ENCODE peak calls at places on chromosomes 7 and 10, in eight cellular contexts. H is activated CD4-positive, alpha-beta T cell treated with anti-CD3 and anti-CD28 coated beads, Interleukin-2, amount 50 U/mL, for 1 hour; X is CD4-positive, alpha-beta T cell; K is NCI-H524 treated with DMSO at 0.1 percent for 48 hours; T is T-helper 9 cell; B is hippocampal formation; G is A172; F is IMR-90. Z is an unnamed sample.

GRCh38 chr10:84269773-84270172 is 24.9 kb downstream of the RGR start:
- DNase-seq in B (no peak), K (no peak), X (no peak), H (no peak), G (peak; percentile 87), T (no peak), F (peak; percentile 92), Z (peak; percentile 49)

GRCh38 chr10:62085404-62085803 is 183.2 kb downstream of the RTKN2 start:
- DNase-seq in G (no peak), H (no peak), X (no peak), T (no peak), B (no peak), F (no peak), K (no peak), Z (no peak)

GRCh38 chr7:157663061-157663863 is 326.5 kb downstream of the DNAJB6 start:
- DNase-seq in F (no peak), H (no peak), B (no peak), G (peak; percentile 61), T (no peak), K (no peak), X (no peak), Z (no peak)

GRCh38 chr10:6058677-6059475 is 3.3 kb downstream of the IL2RA start:
- DNase-seq in F (no peak), B (no peak), H (no peak), K (no peak), G (no peak), T (no peak), X (no peak), Z (no peak)

GRCh38 chr10:63866075-63866746 is 345.0 kb downstream of the REEP3 start:
- DNase-seq in G (peak; percentile 69), K (no peak), T (peak; percentile 5), B (peak; percentile 43), F (peak; percentile 47), H (peak; percentile 27), X (peak; percentile 35), Z (peak; percentile 37)

GRCh38 chr10:70909326-70909935 is 21.1 kb upstream of the PCBD1 start:
- DNase-seq in F (no peak), X (no peak), B (no peak), G (no peak), K (no peak), T (no peak), H (no peak), Z (no peak)

GRCh38 chr10:48463318-48464003 is 141.4 kb downstream of the ARHGAP22 start:
- DNase-seq in T (no peak), F (no peak), G (peak; percentile 14), H (no peak), X (peak; percentile 17), B (no peak), K (no peak), Z (peak; percentile 13)

GRCh38 chr10:48457949-48458661 is 146.8 kb downstream of the ARHGAP22 start:
- DNase-seq in K (no peak), F (no peak), H (no peak), B (no peak), X (no peak), G (no peak), T (no peak), Z (no peak)

GRCh38 chr7:103887853-103888602 is 101.4 kb downstream of the RELN start:
- DNase-seq in H (no peak), B (no peak), G (peak; percentile 47), T (no peak), X (no peak), K (no peak), F (peak; percentile 57), Z (no peak)

GRCh38 chr10:88062798-88063472 is 199.5 kb downstream of the PTEN start:
- DNase-seq in G (no peak), X (no peak), B (no peak), F (peak; percentile 81), H (no peak), T (no peak), K (no peak), Z (peak; percentile 29)

GRCh38 chr7:89334785-89335184 is 539.2 kb upstream of the TEX47 start:
- DNase-seq in H (no peak), F (no peak), T (no peak), B (no peak), K (no peak), G (no peak), X (no peak), Z (no peak)

GRCh38 chr10:4344544-4344994 is 481.4 kb upstream of the AKR1E2 start:
- DNase-seq in H (no peak), T (no peak), G (peak; percentile 95), K (no peak), F (peak; percentile 100), B (no peak), X (no peak), Z (peak; percentile 100)

GRCh38 chr7:78479348-78479747 is 680.8 kb downstream of the PHTF2 start:
- DNase-seq in T (no peak), F (peak; percentile 60), G (no peak), X (no peak), B (no peak), H (no peak), K (no peak), Z (no peak)

GRCh38 chr10:70145166-70145665 is 1.3 kb downstream of the TYSND1 start:
- DNase-seq in K (no peak), B (no peak), H (no peak), G (no peak), T (no peak), X (no peak), F (no peak), Z (no peak)

GRCh38 chr10:86635402-86635801 is 18.9 kb upstream of the OPN4 start:
- DNase-seq in B (no peak), H (no peak), G (peak; percentile 79), F (peak; percentile 91), K (no peak), X (no peak), T (no peak), Z (no peak)

GRCh38 chr10:79268100-79268670 is 79.1 kb upstream of the PPIF start:
- DNase-seq in B (no peak), F (peak; percentile 70), T (no peak), G (peak; percentile 70), H (no peak), K (no peak), X (no peak), Z (peak; percentile 73)

GRCh38 chr10:104201636-104202035 is 30.5 kb downstream of the CFAP43 start:
- DNase-seq in T (no peak), X (no peak), G (no peak), B (no peak), K (no peak), F (no peak), H (no peak), Z (no peak)

GRCh38 chr7:33334349-33334748 is 205.0 kb downstream of the BBS9 start:
- DNase-seq in T (no peak), H (no peak), X (no peak), K (no peak), G (peak; percentile 38), B (no peak), F (peak; percentile 13), Z (peak; percentile 24)

GRCh38 chr7:153004341-153004740 is 244.8 kb downstream of the ACTR3B start:
- DNase-seq in B (no peak), K (no peak), T (no peak), F (no peak), G (no peak), X (no peak), H (no peak), Z (no peak)

GRCh38 chr10:102994551-102995295 is 76.6 kb downstream of the CNNM2 start:
- DNase-seq in B (no peak), H (no peak), K (no peak), F (no peak), T (no peak), G (no peak), X (no peak), Z (no peak)

GRCh38 chr10:28668363-28669226 is 8.7 kb upstream of the BAMBI start:
- DNase-seq in G (no peak), K (no peak), H (peak; percentile 18), T (peak; percentile 4), X (peak; percentile 35), F (no peak), B (no peak), Z (peak; percentile 68)

GRCh38 chr7:17580141-17580540 is 281.7 kb downstream of the AHR start:
- DNase-seq in G (peak; percentile 37), T (no peak), K (no peak), B (no peak), F (peak; percentile 94), X (no peak), H (no peak), Z (peak; percentile 81)

GRCh38 chr7:31058122-31058521 is 6.0 kb downstream of the ADCYAP1R1 start:
- DNase-seq in B (no peak), G (peak; percentile 51), H (no peak), X (no peak), F (peak; percentile 22), K (no peak), T (no peak), Z (peak; percentile 41)

GRCh38 chr10:48653347-48653746 is 31.3 kb upstream of the WDFY4 start:
- DNase-seq in H (no peak), K (no peak), T (no peak), G (no peak), F (no peak), B (no peak), X (no peak), Z (no peak)

GRCh38 chr10:2938869-2939268 is 128.5 kb upstream of the PFKP start:
- DNase-seq in F (peak; percentile 21), H (no peak), T (no peak), G (no peak), X (no peak), K (no peak), B (no peak), Z (peak; percentile 20)

GRCh38 chr10:133048926-133049325 is 38.8 kb upstream of the ADGRA1 start:
- DNase-seq in X (no peak), B (no peak), T (no peak), H (no peak), G (no peak), F (no peak), K (no peak), Z (no peak)

GRCh38 chr10:68938117-68938516 is 17.9 kb upstream of the DDX21 start:
- DNase-seq in H (no peak), X (no peak), B (no peak), F (peak; percentile 5), G (no peak), T (no peak), K (no peak), Z (peak; percentile 3)

GRCh38 chr10:43123361-43124093 is 14.7 kb upstream of the CSGALNACT2 start:
- DNase-seq in H (no peak), T (no peak), G (no peak), K (no peak), X (no peak), B (no peak), F (no peak), Z (no peak)

GRCh38 chr10:46308666-46309450 is 22.1 kb downstream of the ANTXRL start:
- DNase-seq in K (no peak), X (no peak), B (no peak), F (no peak), T (no peak), G (no peak), H (no peak), Z (no peak)

GRCh38 chr7:116582806-116583444 is 58.1 kb downstream of the CAV1 start:
- DNase-seq in H (no peak), T (no peak), X (no peak), F (peak; percentile 80), K (no peak), G (peak; percentile 58), B (no peak), Z (peak; percentile 97)

GRCh38 chr7:1897861-1898627 is 228.0 kb downstream of the ELFN1 start:
- DNase-seq in H (no peak), G (no peak), F (no peak), T (no peak), K (no peak), X (no peak), B (no peak), Z (no peak)